ENCODE peak calls at places on chromosomes 2 and 18, in five cellular contexts. One of them, this sample, is unnamed.

GRCh38 chr2:231884438-231885140 is 41.6 kb downstream of the NPPC start:
- DNase-seq in CD4-positive, alpha-beta memory T cell: no peak
- DNase-seq in activated gamma-delta T cell treated with Interleukin-2 at 50 U/mL for 16 hours: no peak
- DNase-seq in brain microvascular endothelial cell: no peak
- DNase-seq in CD8-positive, alpha-beta T cell: no peak
- DNase-seq in this sample: no peak

GRCh38 chr2:48313036-48313877 is 216.7 kb upstream of the STON1 start:
- DNase-seq in CD4-positive, alpha-beta memory T cell: peak; percentile 38
- DNase-seq in activated gamma-delta T cell treated with Interleukin-2 at 50 U/mL for 16 hours: no peak
- DNase-seq in brain microvascular endothelial cell: no peak
- DNase-seq in CD8-positive, alpha-beta T cell: no peak
- DNase-seq in this sample: no peak

GRCh38 chr2:47869859-47870258 is 36.4 kb downstream of the FBXO11 start:
- DNase-seq in CD4-positive, alpha-beta memory T cell: no peak
- DNase-seq in activated gamma-delta T cell treated with Interleukin-2 at 50 U/mL for 16 hours: no peak
- DNase-seq in brain microvascular endothelial cell: peak; percentile 27
- DNase-seq in CD8-positive, alpha-beta T cell: no peak
- DNase-seq in this sample: peak; percentile 15

GRCh38 chr2:140376686-140377085 is 1596.5 kb upstream of the NXPH2 start:
- DNase-seq in CD4-positive, alpha-beta memory T cell: no peak
- DNase-seq in activated gamma-delta T cell treated with Interleukin-2 at 50 U/mL for 16 hours: no peak
- DNase-seq in brain microvascular endothelial cell: no peak
- DNase-seq in CD8-positive, alpha-beta T cell: no peak
- DNase-seq in this sample: no peak

GRCh38 chr2:55162284-55163006 is 69.6 kb downstream of the CLHC1 start:
- DNase-seq in CD4-positive, alpha-beta memory T cell: no peak
- DNase-seq in activated gamma-delta T cell treated with Interleukin-2 at 50 U/mL for 16 hours: no peak
- DNase-seq in brain microvascular endothelial cell: no peak
- DNase-seq in CD8-positive, alpha-beta T cell: no peak
- DNase-seq in this sample: no peak

GRCh38 chr2:88724643-88725332 is 33.3 kb downstream of the RPIA start:
- DNase-seq in CD4-positive, alpha-beta memory T cell: no peak
- DNase-seq in activated gamma-delta T cell treated with Interleukin-2 at 50 U/mL for 16 hours: no peak
- DNase-seq in brain microvascular endothelial cell: no peak
- DNase-seq in CD8-positive, alpha-beta T cell: no peak
- DNase-seq in this sample: no peak

GRCh38 chr2:224178085-224178484 is 139.0 kb upstream of the SERPINE2 start:
- DNase-seq in CD4-positive, alpha-beta memory T cell: no peak
- DNase-seq in activated gamma-delta T cell treated with Interleukin-2 at 50 U/mL for 16 hours: no peak
- DNase-seq in brain microvascular endothelial cell: peak; percentile 67
- DNase-seq in CD8-positive, alpha-beta T cell: no peak
- DNase-seq in this sample: no peak

GRCh38 chr18:28027755-28028154 is 149.2 kb downstream of the CDH2 start:
- DNase-seq in CD4-positive, alpha-beta memory T cell: no peak
- DNase-seq in activated gamma-delta T cell treated with Interleukin-2 at 50 U/mL for 16 hours: no peak
- DNase-seq in brain microvascular endothelial cell: no peak
- DNase-seq in CD8-positive, alpha-beta T cell: no peak
- DNase-seq in this sample: no peak

GRCh38 chr2:173264603-173265366 is 89.9 kb upstream of the CDCA7 start:
- DNase-seq in CD4-positive, alpha-beta memory T cell: peak; percentile 6
- DNase-seq in activated gamma-delta T cell treated with Interleukin-2 at 50 U/mL for 16 hours: no peak
- DNase-seq in brain microvascular endothelial cell: no peak
- DNase-seq in CD8-positive, alpha-beta T cell: no peak
- DNase-seq in this sample: peak; percentile 30

GRCh38 chr2:47595690-47596089 is 187.3 kb upstream of the MSH6 start:
- DNase-seq in CD4-positive, alpha-beta memory T cell: no peak
- DNase-seq in activated gamma-delta T cell treated with Interleukin-2 at 50 U/mL for 16 hours: no peak
- DNase-seq in brain microvascular endothelial cell: no peak
- DNase-seq in CD8-positive, alpha-beta T cell: no peak
- DNase-seq in this sample: no peak

GRCh38 chr18:59005266-59005665 is 134.4 kb upstream of the SEC11C start:
- DNase-seq in CD4-positive, alpha-beta memory T cell: no peak
- DNase-seq in activated gamma-delta T cell treated with Interleukin-2 at 50 U/mL for 16 hours: no peak
- DNase-seq in brain microvascular endothelial cell: peak; percentile 81
- DNase-seq in CD8-positive, alpha-beta T cell: no peak
- DNase-seq in this sample: peak; percentile 41

GRCh38 chr2:121099329-121100318 is 185.4 kb downstream of the TFCP2L1 start:
- DNase-seq in CD4-positive, alpha-beta memory T cell: no peak
- DNase-seq in activated gamma-delta T cell treated with Interleukin-2 at 50 U/mL for 16 hours: no peak
- DNase-seq in brain microvascular endothelial cell: no peak
- DNase-seq in CD8-positive, alpha-beta T cell: no peak
- DNase-seq in this sample: peak; percentile 70

GRCh38 chr18:21052385-21052784 is 59.2 kb downstream of the ROCK1 start:
- DNase-seq in CD4-positive, alpha-beta memory T cell: no peak
- DNase-seq in activated gamma-delta T cell treated with Interleukin-2 at 50 U/mL for 16 hours: no peak
- DNase-seq in brain microvascular endothelial cell: no peak
- DNase-seq in CD8-positive, alpha-beta T cell: no peak
- DNase-seq in this sample: no peak

GRCh38 chr18:49704334-49704733 is 109.0 kb downstream of the ACAA2 start:
- DNase-seq in CD4-positive, alpha-beta memory T cell: no peak
- DNase-seq in activated gamma-delta T cell treated with Interleukin-2 at 50 U/mL for 16 hours: no peak
- DNase-seq in brain microvascular endothelial cell: no peak
- DNase-seq in CD8-positive, alpha-beta T cell: no peak
- DNase-seq in this sample: no peak

GRCh38 chr2:237391140-237391539 is 22.8 kb downstream of the COL6A3 start:
- DNase-seq in CD4-positive, alpha-beta memory T cell: no peak
- DNase-seq in activated gamma-delta T cell treated with Interleukin-2 at 50 U/mL for 16 hours: no peak
- DNase-seq in brain microvascular endothelial cell: no peak
- DNase-seq in CD8-positive, alpha-beta T cell: no peak
- DNase-seq in this sample: no peak

GRCh38 chr2:129799036-129799958 is 180.2 kb upstream of the RAB6C start:
- DNase-seq in CD4-positive, alpha-beta memory T cell: no peak
- DNase-seq in activated gamma-delta T cell treated with Interleukin-2 at 50 U/mL for 16 hours: no peak
- DNase-seq in brain microvascular endothelial cell: no peak
- DNase-seq in CD8-positive, alpha-beta T cell: no peak
- DNase-seq in this sample: no peak

GRCh38 chr2:25521665-25522387 is 151.6 kb downstream of the DTNB start:
- DNase-seq in CD4-positive, alpha-beta memory T cell: peak; percentile 68
- DNase-seq in activated gamma-delta T cell treated with Interleukin-2 at 50 U/mL for 16 hours: peak; percentile 41
- DNase-seq in brain microvascular endothelial cell: peak; percentile 55
- DNase-seq in CD8-positive, alpha-beta T cell: no peak
- DNase-seq in this sample: peak; percentile 39

GRCh38 chr2:117942958-117943672 is 70.8 kb downstream of the CCDC93 start:
- DNase-seq in CD4-positive, alpha-beta memory T cell: no peak
- DNase-seq in activated gamma-delta T cell treated with Interleukin-2 at 50 U/mL for 16 hours: no peak
- DNase-seq in brain microvascular endothelial cell: no peak
- DNase-seq in CD8-positive, alpha-beta T cell: no peak
- DNase-seq in this sample: no peak

GRCh38 chr2:47541848-47542450 is 139.0 kb downstream of the MSH2 start:
- DNase-seq in CD4-positive, alpha-beta memory T cell: no peak
- DNase-seq in activated gamma-delta T cell treated with Interleukin-2 at 50 U/mL for 16 hours: no peak
- DNase-seq in brain microvascular endothelial cell: no peak
- DNase-seq in CD8-positive, alpha-beta T cell: no peak
- DNase-seq in this sample: no peak

GRCh38 chr2:241762933-241763369 is 13.7 kb upstream of the GAL3ST2 start:
- DNase-seq in CD4-positive, alpha-beta memory T cell: peak; percentile 83
- DNase-seq in activated gamma-delta T cell treated with Interleukin-2 at 50 U/mL for 16 hours: peak; percentile 73
- DNase-seq in brain microvascular endothelial cell: no peak
- DNase-seq in CD8-positive, alpha-beta T cell: peak; percentile 44
- DNase-seq in this sample: peak; percentile 3

GRCh38 chr2:232529806-232530547 is 4.0 kb downstream of the CHRND start:
- DNase-seq in CD4-positive, alpha-beta memory T cell: no peak
- DNase-seq in activated gamma-delta T cell treated with Interleukin-2 at 50 U/mL for 16 hours: no peak
- DNase-seq in brain microvascular endothelial cell: no peak
- DNase-seq in CD8-positive, alpha-beta T cell: no peak
- DNase-seq in this sample: no peak

GRCh38 chr2:171227066-171227782 is 66.5 kb upstream of the TLK1 start:
- DNase-seq in CD4-positive, alpha-beta memory T cell: no peak
- DNase-seq in activated gamma-delta T cell treated with Interleukin-2 at 50 U/mL for 16 hours: no peak
- DNase-seq in brain microvascular endothelial cell: no peak
- DNase-seq in CD8-positive, alpha-beta T cell: no peak
- DNase-seq in this sample: no peak

GRCh38 chr18:78406743-78407455 is 572.7 kb upstream of the SALL3 start:
- DNase-seq in CD4-positive, alpha-beta memory T cell: no peak
- DNase-seq in activated gamma-delta T cell treated with Interleukin-2 at 50 U/mL for 16 hours: no peak
- DNase-seq in brain microvascular endothelial cell: no peak
- DNase-seq in CD8-positive, alpha-beta T cell: no peak
- DNase-seq in this sample: no peak

GRCh38 chr18:73408434-73408833 is 540.6 kb upstream of the NETO1 start:
- DNase-seq in CD4-positive, alpha-beta memory T cell: no peak
- DNase-seq in activated gamma-delta T cell treated with Interleukin-2 at 50 U/mL for 16 hours: no peak
- DNase-seq in brain microvascular endothelial cell: peak; percentile 53
- DNase-seq in CD8-positive, alpha-beta T cell: no peak
- DNase-seq in this sample: peak; percentile 16

GRCh38 chr2:58047969-58048368 is 1.4 kb downstream of the VRK2 start:
- DNase-seq in CD4-positive, alpha-beta memory T cell: no peak
- DNase-seq in activated gamma-delta T cell treated with Interleukin-2 at 50 U/mL for 16 hours: no peak
- DNase-seq in brain microvascular endothelial cell: no peak
- DNase-seq in CD8-positive, alpha-beta T cell: no peak
- DNase-seq in this sample: no peak

GRCh38 chr2:128594953-128595677 is 276.4 kb upstream of the HS6ST1 start:
- DNase-seq in CD4-positive, alpha-beta memory T cell: no peak
- DNase-seq in activated gamma-delta T cell treated with Interleukin-2 at 50 U/mL for 16 hours: no peak
- DNase-seq in brain microvascular endothelial cell: no peak
- DNase-seq in CD8-positive, alpha-beta T cell: no peak
- DNase-seq in this sample: no peak

GRCh38 chr2:3870222-3870621 is 166.8 kb downstream of the DCDC2C start:
- DNase-seq in CD4-positive, alpha-beta memory T cell: no peak
- DNase-seq in activated gamma-delta T cell treated with Interleukin-2 at 50 U/mL for 16 hours: no peak
- DNase-seq in brain microvascular endothelial cell: no peak
- DNase-seq in CD8-positive, alpha-beta T cell: no peak
- DNase-seq in this sample: no peak

GRCh38 chr2:63465633-63466032 is 122.6 kb downstream of the WDPCP start:
- DNase-seq in CD4-positive, alpha-beta memory T cell: no peak
- DNase-seq in activated gamma-delta T cell treated with Interleukin-2 at 50 U/mL for 16 hours: no peak
- DNase-seq in brain microvascular endothelial cell: peak; percentile 5
- DNase-seq in CD8-positive, alpha-beta T cell: no peak
- DNase-seq in this sample: no peak

GRCh38 chr2:224793961-224794360 is 77.8 kb upstream of the CCDC195 start:
- DNase-seq in CD4-positive, alpha-beta memory T cell: no peak
- DNase-seq in activated gamma-delta T cell treated with Interleukin-2 at 50 U/mL for 16 hours: no peak
- DNase-seq in brain microvascular endothelial cell: no peak
- DNase-seq in CD8-positive, alpha-beta T cell: no peak
- DNase-seq in this sample: no peak

GRCh38 chr2:122322815-122323214 is 567.4 kb downstream of the TSN start:
- DNase-seq in CD4-positive, alpha-beta memory T cell: no peak
- DNase-seq in activated gamma-delta T cell treated with Interleukin-2 at 50 U/mL for 16 hours: no peak
- DNase-seq in brain microvascular endothelial cell: no peak
- DNase-seq in CD8-positive, alpha-beta T cell: no peak
- DNase-seq in this sample: no peak

GRCh38 chr2:101546376-101547058 is 71.6 kb upstream of the RFX8 start:
- DNase-seq in CD4-positive, alpha-beta memory T cell: no peak
- DNase-seq in activated gamma-delta T cell treated with Interleukin-2 at 50 U/mL for 16 hours: no peak
- DNase-seq in brain microvascular endothelial cell: peak; percentile 16
- DNase-seq in CD8-positive, alpha-beta T cell: no peak
- DNase-seq in this sample: no peak

GRCh38 chr2:122191331-122191730 is 435.9 kb downstream of the TSN start:
- DNase-seq in CD4-positive, alpha-beta memory T cell: no peak
- DNase-seq in activated gamma-delta T cell treated with Interleukin-2 at 50 U/mL for 16 hours: no peak
- DNase-seq in brain microvascular endothelial cell: peak; percentile 7
- DNase-seq in CD8-positive, alpha-beta T cell: no peak
- DNase-seq in this sample: peak; percentile 76

GRCh38 chr2:45128580-45128997 is 119.3 kb upstream of the SIX2 start:
- DNase-seq in CD4-positive, alpha-beta memory T cell: no peak
- DNase-seq in activated gamma-delta T cell treated with Interleukin-2 at 50 U/mL for 16 hours: no peak
- DNase-seq in brain microvascular endothelial cell: peak; percentile 99
- DNase-seq in CD8-positive, alpha-beta T cell: no peak
- DNase-seq in this sample: no peak

GRCh38 chr18:50853863-50854271 is 25.1 kb upstream of the ME2 start:
- DNase-seq in CD4-positive, alpha-beta memory T cell: no peak
- DNase-seq in activated gamma-delta T cell treated with Interleukin-2 at 50 U/mL for 16 hours: no peak
- DNase-seq in brain microvascular endothelial cell: peak; percentile 79
- DNase-seq in CD8-positive, alpha-beta T cell: no peak
- DNase-seq in this sample: no peak

GRCh38 chr2:16314691-16315457 is 350.8 kb downstream of the CYRIA start:
- DNase-seq in CD4-positive, alpha-beta memory T cell: no peak
- DNase-seq in activated gamma-delta T cell treated with Interleukin-2 at 50 U/mL for 16 hours: no peak
- DNase-seq in brain microvascular endothelial cell: no peak
- DNase-seq in CD8-positive, alpha-beta T cell: no peak
- DNase-seq in this sample: no peak

GRCh38 chr18:74526478-74526877 is 7.8 kb upstream of the CNDP1 start:
- DNase-seq in CD4-positive, alpha-beta memory T cell: no peak
- DNase-seq in activated gamma-delta T cell treated with Interleukin-2 at 50 U/mL for 16 hours: no peak
- DNase-seq in brain microvascular endothelial cell: no peak
- DNase-seq in CD8-positive, alpha-beta T cell: no peak
- DNase-seq in this sample: no peak

This sample was measured in iPS-NIHi11.